ENCODE peak calls at places on chromosomes 6 and 20, in six cellular contexts. X is spleen, G is PC-9, C is fibroblast of lung, S is stomach, Y is tibial artery. M is an unnamed sample.
A peak's percentile ranks its signal among the peaks of the same experiment; 100 is the strongest.

GRCh38 chr20:38275815-38276550 is 15.4 kb upstream of the KIAA1755 start:
- DNase-seq in X (no peak), G (peak; percentile 22), C (peak; percentile 88), S (no peak), Y (peak; percentile 19), M (peak; percentile 46)

GRCh38 chr20:61684583-61685235 is 381.0 kb downstream of the TAF4 start:
- DNase-seq in X (no peak), G (no peak), C (no peak), S (no peak), Y (no peak), M (no peak)

GRCh38 chr6:3879194-3879952 is 30.2 kb downstream of the FAM50B start:
- DNase-seq in X (no peak), G (no peak), C (no peak), S (no peak), Y (no peak), M (no peak)

GRCh38 chr6:50850223-50850751 is 31.6 kb downstream of the TFAP2B start:
- DNase-seq in X (no peak), G (no peak), C (no peak), S (no peak), Y (no peak), M (no peak)

GRCh38 chr6:86943819-86944407 is 6.6 kb downstream of the HTR1E start:
- DNase-seq in X (no peak), G (no peak), C (no peak), S (peak; percentile 46), Y (no peak), M (no peak)

GRCh38 chr20:53408728-53409157 is 184.9 kb downstream of the ZNF217 start:
- DNase-seq in X (no peak), G (no peak), C (peak; percentile 74), S (no peak), Y (no peak), M (no peak)

GRCh38 chr6:24927985-24928735 is 7.6 kb downstream of the RIPOR2 start:
- DNase-seq in X (no peak), G (no peak), C (peak; percentile 84), S (no peak), Y (no peak), M (no peak)

GRCh38 chr6:134170844-134171243 is 118.4 kb upstream of the SLC2A12 start:
- DNase-seq in X (no peak), G (no peak), C (peak; percentile 20), S (no peak), Y (no peak), M (peak; percentile 70)

GRCh38 chr20:63089051-63089907 is 82.5 kb upstream of the BHLHE23 start:
- DNase-seq in X (peak; percentile 67), G (peak; percentile 88), C (no peak), S (no peak), Y (peak; percentile 50), M (peak; percentile 50)

GRCh38 chr6:152380351-152380767 is 256.8 kb downstream of the SYNE1 start:
- DNase-seq in X (no peak), G (no peak), C (peak; percentile 86), S (no peak), Y (no peak), M (no peak)

GRCh38 chr6:2477723-2478122 is 232.3 kb upstream of the GMDS start:
- DNase-seq in X (no peak), G (no peak), C (no peak), S (no peak), Y (no peak), M (no peak)

GRCh38 chr6:24064106-24064505 is 61.9 kb upstream of the NRSN1 start:
- DNase-seq in X (no peak), G (no peak), C (no peak), S (no peak), Y (no peak), M (no peak)

GRCh38 chr6:163529605-163530004 is 115.1 kb downstream of the QKI start:
- DNase-seq in X (no peak), G (no peak), C (peak; percentile 81), S (no peak), Y (no peak), M (no peak)

GRCh38 chr6:50457351-50457750 is 256.0 kb upstream of the TFAP2D start:
- DNase-seq in X (no peak), G (no peak), C (no peak), S (no peak), Y (no peak), M (no peak)

GRCh38 chr6:71228461-71229041 is 60.1 kb upstream of the OGFRL1 start:
- DNase-seq in X (no peak), G (no peak), C (no peak), S (no peak), Y (no peak), M (no peak)

GRCh38 chr6:90454835-90455427 is 131.9 kb downstream of the MAP3K7 start:
- DNase-seq in X (no peak), G (no peak), C (no peak), S (no peak), Y (no peak), M (no peak)

GRCh38 chr6:136249336-136249735 is 775 bp downstream of the MTFR2 start:
- DNase-seq in X (no peak), G (peak; percentile 11), C (no peak), S (no peak), Y (no peak), M (no peak)

GRCh38 chr6:139778688-139779087 is 404.2 kb upstream of the CITED2 start:
- DNase-seq in X (no peak), G (no peak), C (peak; percentile 20), S (no peak), Y (no peak), M (no peak)

GRCh38 chr20:58016779-58017178 is 211.7 kb downstream of the ANKRD60 start:
- DNase-seq in X (no peak), G (no peak), C (no peak), S (no peak), Y (no peak), M (no peak)

GRCh38 chr20:1375515-1375914 is 17.3 kb downstream of the FKBP1A start:
- DNase-seq in X (no peak), G (no peak), C (peak; percentile 79), S (no peak), Y (no peak), M (no peak)

GRCh38 chr6:91081452-91082067 is 494.7 kb upstream of the MAP3K7 start:
- DNase-seq in X (no peak), G (no peak), C (peak; percentile 78), S (no peak), Y (no peak), M (no peak)

GRCh38 chr6:28589234-28589951 is 63.7 kb downstream of the GPX5 start:
- DNase-seq in X (no peak), G (peak; percentile 78), C (peak; percentile 91), S (no peak), Y (no peak), M (no peak)
- H3K4me3 ChIP-seq in X (no peak overlapping the region), G (peak overlapping the region; percentile 39), C (no peak overlapping the region), S (no peak overlapping the region), Y (peak overlapping the region; percentile 9), M (no peak overlapping the region)

GRCh38 chr6:148457137-148457842 is 114.7 kb downstream of the SASH1 start:
- DNase-seq in X (no peak), G (no peak), C (no peak), S (no peak), Y (no peak), M (no peak)
- H3K4me1 ChIP-seq in X (peaks cover 2% of the 10 kb centered on the region), G (no peaks in the 10 kb centered on the region), C (peaks cover 2% of the 10 kb centered on the region), S (no peaks in the 10 kb centered on the region), Y (no peaks in the 10 kb centered on the region), M (peaks cover 6% of the 10 kb centered on the region)

GRCh38 chr6:10531513-10531912 is 10.4 kb downstream of the GCNT2 start:
- DNase-seq in X (no peak), G (no peak), C (no peak), S (no peak), Y (no peak), M (no peak)

GRCh38 chr6:10534418-10534760 is 13.2 kb downstream of the GCNT2 start:
- DNase-seq in X (no peak), G (no peak), C (no peak), S (no peak), Y (no peak), M (no peak)

GRCh38 chr6:10529231-10529801 is 8.2 kb downstream of the GCNT2 start:
- DNase-seq in X (no peak), G (peak; percentile 39), C (no peak), S (peak; percentile 71), Y (no peak), M (no peak)

GRCh38 chr6:10532392-10532791 is 11.2 kb downstream of the GCNT2 start:
- DNase-seq in X (no peak), G (no peak), C (no peak), S (no peak), Y (no peak), M (no peak)

GRCh38 chr6:10531942-10532341 is 10.8 kb downstream of the GCNT2 start:
- DNase-seq in X (no peak), G (no peak), C (no peak), S (no peak), Y (no peak), M (no peak)
- H3K4me3 ChIP-seq in X (peak overlapping the region; percentile 73), G (peak overlapping the region; percentile 76), C (no peak overlapping the region), S (peak overlapping the region; percentile 38), Y (no peak overlapping the region), M (no peak overlapping the region)

GRCh38 chr6:14274552-14275492 is 157.2 kb downstream of the CD83 start:
- DNase-seq in X (no peak), G (peak; percentile 61), C (no peak), S (no peak), Y (no peak), M (no peak)
- H3K4me1 ChIP-seq in X (peaks cover 47% of the 10 kb centered on the region), G (peaks cover 17% of the 10 kb centered on the region), C (no peaks in the 10 kb centered on the region), S (no peaks in the 10 kb centered on the region), Y (no peaks in the 10 kb centered on the region), M (peaks cover 22% of the 10 kb centered on the region)

M was measured in sigmoid colon.